ENCODE peak calls at places on chromosomes 16 and 17, in nine cellular contexts. Q is M059J; L is foreskin fibroblast; R is kidney glomerular epithelial cell; X is fibroblast of lung; B is activated CD8-positive, alpha-beta T cell treated with anti-CD3 and anti-CD28 coated beads, Interleukin-2, amount 10 ng/mL, durations not matched to agents 7 days and 5 days; Y is ovary; P is skeletal muscle cell; I is colonic mucosa. M is an unnamed sample.
A peak's percentile ranks its signal among the peaks of the same experiment; 100 is the strongest.

GRCh38 chr17:40530988-40531971 is 29.9 kb upstream of the TNS4 start:
- DNase-seq in Y (peak; percentile 45), X (no peak), I (no peak), R (no peak), Q (no peak), P (no peak), B (no peak), L (no peak), M (no peak)

GRCh38 chr16:29809850-29810698 is 1.9 kb upstream of the PRRT2 start:
- DNase-seq in X (no peak), L (peak; percentile 50), R (no peak), Q (no peak), I (no peak), Y (peak; percentile 55), B (peak; percentile 73), P (no peak), M (no peak)

GRCh38 chr16:2516391-2517240 is 2.9 kb downstream of the ATP6V0C start:
- DNase-seq in B (no peak), R (no peak), P (no peak), X (no peak), L (peak; percentile 62), Y (no peak), Q (no peak), I (no peak), M (no peak)

GRCh38 chr17:7977805-7978204 is 24.6 kb upstream of the GUCY2D start:
- DNase-seq in Y (no peak), R (no peak), I (no peak), B (no peak), X (no peak), L (no peak), P (no peak), Q (no peak), M (no peak)

GRCh38 chr17:79918581-79919163 is 79.4 kb upstream of the CBX4 start:
- DNase-seq in R (no peak), I (no peak), Y (no peak), P (no peak), X (no peak), Q (no peak), B (no peak), L (no peak), M (no peak)

GRCh38 chr16:69199382-69199781 is 12.4 kb downstream of the SNTB2 start:
- DNase-seq in R (no peak), B (no peak), X (peak; percentile 68), Q (peak; percentile 39), L (peak; percentile 69), I (no peak), P (no peak), Y (no peak), M (no peak)

GRCh38 chr17:72749119-72749572 is 343.3 kb downstream of the SLC39A11 start:
- DNase-seq in I (peak; percentile 55), L (no peak), P (no peak), R (no peak), Q (no peak), B (no peak), Y (no peak), X (no peak), M (no peak)

GRCh38 chr16:70473446-70474319 is 19.3 kb downstream of the FCSK start:
- DNase-seq in B (peak; percentile 28), Q (no peak), P (no peak), Y (no peak), I (no peak), X (no peak), L (no peak), R (no peak), M (no peak)

GRCh38 chr16:523097-523741 is 4.3 kb upstream of the CAPN15 start:
- DNase-seq in Q (no peak), X (no peak), B (no peak), L (no peak), I (no peak), Y (no peak), R (no peak), P (no peak), M (no peak)

GRCh38 chr17:53353919-53354351 is 468.8 kb upstream of the KIF2B start:
- DNase-seq in L (no peak), I (no peak), R (no peak), B (no peak), Y (no peak), P (no peak), X (peak; percentile 15), Q (peak; percentile 6), M (no peak)

GRCh38 chr16:74448990-74449389 is 27.7 kb upstream of the CLEC18B start:
- DNase-seq in X (peak; percentile 98), B (no peak), Y (peak; percentile 71), I (peak; percentile 75), P (peak; percentile 87), Q (peak; percentile 96), R (peak; percentile 72), L (peak; percentile 97), M (peak; percentile 78)

GRCh38 chr17:2706911-2707510 is 4.6 kb downstream of the CLUH start:
- DNase-seq in P (no peak), L (no peak), R (no peak), X (no peak), Q (no peak), I (no peak), Y (peak; percentile 38), B (no peak), M (no peak)

GRCh38 chr17:44758414-44759095 is at the start of gene ADAM11:
- DNase-seq in Y (no peak), L (peak; percentile 38), P (no peak), X (no peak), I (no peak), R (no peak), Q (no peak), B (no peak), M (no peak)

GRCh38 chr16:73002836-73003235 is 45.1 kb downstream of the ZFHX3 start:
- DNase-seq in L (peak; percentile 61), Y (no peak), I (no peak), X (peak; percentile 31), R (no peak), B (no peak), P (no peak), Q (no peak), M (no peak)

GRCh38 chr17:12097326-12097725 is 76.6 kb downstream of the MAP2K4 start:
- DNase-seq in Y (no peak), I (no peak), X (no peak), P (no peak), Q (no peak), R (no peak), L (no peak), B (no peak), M (no peak)

GRCh38 chr17:8991514-8992285 is 26.2 kb upstream of the PIK3R5 start:
- DNase-seq in X (peak; percentile 63), Y (no peak), B (peak; percentile 79), P (no peak), R (peak; percentile 52), Q (peak; percentile 25), L (peak; percentile 72), I (peak; percentile 74), M (peak; percentile 20)

GRCh38 chr17:82216301-82217119 is 3.9 kb upstream of the CCDC57 start:
- DNase-seq in Y (no peak), R (no peak), I (peak; percentile 85), P (no peak), L (peak; percentile 90), B (no peak), X (peak; percentile 76), Q (peak; percentile 98), M (no peak)

GRCh38 chr17:30554839-30555751 is 77.9 kb downstream of the GOSR1 start:
- DNase-seq in R (no peak), X (no peak), I (no peak), Y (peak; percentile 21), B (no peak), L (peak; percentile 43), Q (peak; percentile 26), P (no peak), M (no peak)

GRCh38 chr17:10369239-10369638 is 3.6 kb downstream of the MYH13 start:
- DNase-seq in X (no peak), L (no peak), I (no peak), B (no peak), R (no peak), P (no peak), Q (no peak), Y (no peak), M (no peak)

GRCh38 chr16:5455110-5455509 is 357.5 kb upstream of the EEF2KMT start:
- DNase-seq in I (no peak), X (no peak), P (no peak), Q (no peak), R (no peak), B (no peak), L (no peak), Y (no peak), M (no peak)

GRCh38 chr17:58249270-58250133 is 11.1 kb downstream of the LPO start:
- DNase-seq in Q (peak; percentile 24), P (no peak), Y (peak; percentile 83), L (peak; percentile 84), I (peak; percentile 67), B (peak; percentile 79), R (peak; percentile 30), X (peak; percentile 51), M (peak; percentile 1)

GRCh38 chr17:72120878-72121163 is at the start of gene SOX9:
- DNase-seq in I (peak; percentile 95), B (no peak), Y (no peak), P (peak; percentile 87), R (peak; percentile 95), L (peak; percentile 97), Q (peak; percentile 97), X (peak; percentile 97), M (peak; percentile 87)

GRCh38 chr17:75693500-75694481 is 26.7 kb downstream of the SAP30BP start:
- DNase-seq in P (peak; percentile 78), R (peak; percentile 14), B (no peak), Y (no peak), I (no peak), X (peak; percentile 86), Q (peak; percentile 100), L (peak; percentile 99), M (no peak)

GRCh38 chr16:12927591-12927990 is 26.2 kb downstream of the SHISA9 start:
- DNase-seq in Y (no peak), B (no peak), Q (no peak), R (no peak), I (no peak), L (no peak), P (no peak), X (no peak), M (no peak)

GRCh38 chr17:5915337-5915736 is 154.8 kb upstream of the WSCD1 start:
- DNase-seq in B (no peak), P (no peak), Q (no peak), I (no peak), R (no peak), X (no peak), L (no peak), Y (no peak), M (no peak)

GRCh38 chr17:55177914-55178217 is 86.9 kb upstream of the HLF start:
- DNase-seq in R (no peak), I (no peak), Q (no peak), B (no peak), Y (no peak), L (peak; percentile 46), P (no peak), X (no peak), M (no peak)

GRCh38 chr16:73010150-73010676 is 37.7 kb downstream of the ZFHX3 start:
- DNase-seq in I (no peak), Y (peak; percentile 13), L (no peak), P (no peak), Q (peak; percentile 73), B (no peak), X (no peak), R (no peak), M (no peak)

GRCh38 chr17:43732961-43733360 is 25.6 kb downstream of the SOST start:
- DNase-seq in R (peak; percentile 91), P (peak; percentile 38), L (peak; percentile 89), B (no peak), Y (no peak), X (peak; percentile 12), I (no peak), Q (peak; percentile 96), M (peak; percentile 55)

GRCh38 chr16:72937916-72938315 is 110.0 kb downstream of the ZFHX3 start:
- DNase-seq in Y (no peak), P (no peak), X (no peak), Q (no peak), B (no peak), L (no peak), R (no peak), I (no peak), M (no peak)

GRCh38 chr17:82300707-82301270 is 16.6 kb downstream of the CD7 start:
- DNase-seq in Q (no peak), Y (peak; percentile 71), B (peak; percentile 77), I (peak; percentile 72), P (no peak), R (no peak), L (peak; percentile 87), X (peak; percentile 63), M (no peak)

GRCh38 chr17:68356520-68356919 is 65.2 kb downstream of the ARSG start:
- DNase-seq in X (no peak), Q (peak; percentile 31), P (no peak), B (peak; percentile 88), I (peak; percentile 23), L (no peak), R (no peak), Y (no peak), M (no peak)